ENCODE peak calls at places on chromosome 13, in nine cellular contexts. W is esophagus muscularis mucosa, E is fibroblast of mammary gland, H is esophagus squamous epithelium, V is mucosa of descending colon, I is fibroblast of pulmonary artery, G is heart right ventricle, D is mesothelial cell of epicardium, A is epithelial cell of esophagus. K is an unnamed sample.

GRCh38 chr13:112769615-112770014 is 79.8 kb downstream of the ATP11A start:
- DNase-seq in G (no peak), V (no peak), E (no peak), H (no peak), D (no peak), W (no peak), I (no peak), A (no peak), K (no peak)

GRCh38 chr13:59318320-59318930 is 845.3 kb downstream of the DIAPH3 start:
- DNase-seq in G (peak; percentile 83), I (peak; percentile 79), D (peak; percentile 60), A (peak; percentile 60), V (peak; percentile 54), W (no peak), E (peak; percentile 45), H (no peak), K (peak; percentile 75)

GRCh38 chr13:91326156-91326555 is 21.3 kb upstream of the MIR17HG start:
- DNase-seq in G (no peak), D (no peak), H (no peak), V (no peak), E (no peak), I (peak; percentile 6), A (no peak), W (no peak), K (no peak)

GRCh38 chr13:105597573-105597972 is 937.9 kb downstream of the EFNB2 start:
- DNase-seq in H (no peak), E (no peak), G (no peak), I (no peak), V (no peak), D (no peak), A (peak; percentile 20), W (no peak), K (no peak)

GRCh38 chr13:53694814-53695533 is 666.4 kb downstream of the OLFM4 start:
- DNase-seq in I (no peak), W (no peak), D (no peak), V (no peak), H (no peak), A (no peak), G (no peak), E (no peak), K (no peak)

GRCh38 chr13:77328819-77329132 is 1.9 kb upstream of the MYCBP2 start:
- DNase-seq in E (no peak), A (no peak), D (no peak), H (no peak), I (no peak), G (no peak), V (no peak), W (no peak), K (no peak)

GRCh38 chr13:93235258-93236015 is 8.8 kb downstream of the GPC6 start:
- DNase-seq in I (peak; percentile 40), H (no peak), W (no peak), E (peak; percentile 88), D (no peak), G (no peak), V (no peak), A (peak; percentile 34), K (no peak)

GRCh38 chr13:108463365-108463764 is 166.0 kb upstream of the MYO16 start:
- DNase-seq in D (no peak), V (no peak), G (no peak), I (peak; percentile 94), W (no peak), E (peak; percentile 91), H (no peak), A (peak; percentile 93), K (no peak)

GRCh38 chr13:111225184-111225583 is 95.3 kb upstream of the TEX29 start:
- DNase-seq in G (no peak), D (no peak), H (no peak), E (no peak), W (no peak), I (no peak), V (no peak), A (no peak), K (no peak)

GRCh38 chr13:97384366-97384765 is 49.6 kb upstream of the RAP2A start:
- DNase-seq in H (no peak), V (no peak), A (no peak), E (no peak), D (no peak), G (no peak), I (no peak), W (no peak), K (no peak)

GRCh38 chr13:90105881-90106496 is 1241.5 kb upstream of the MIR17HG start:
- DNase-seq in H (no peak), A (peak; percentile 69), I (peak; percentile 77), E (peak; percentile 7), V (no peak), D (no peak), G (no peak), W (no peak), K (no peak)

GRCh38 chr13:84870190-84870589 is 929.0 kb downstream of the SLITRK6 start:
- DNase-seq in H (no peak), W (no peak), A (no peak), I (no peak), G (no peak), E (peak; percentile 1), D (no peak), V (no peak), K (no peak)
- TF ChIP-seq CTCF in H (no peak), W (no peak), A (peak; percentile 12), I (peak; percentile 7), G (no peak), E (peak; percentile 13), D (no peak), V (no peak), K (no peak)

GRCh38 chr13:80334582-80335260 is 6.2 kb downstream of the SPRY2 start:
- DNase-seq in I (peak; percentile 50), W (no peak), E (peak; percentile 72), A (peak; percentile 52), H (no peak), V (no peak), D (no peak), G (no peak), K (no peak)
- TF ChIP-seq CTCF in I (peak; percentile 11), W (no peak), E (no peak), A (no peak), H (no peak), V (no peak), D (no peak), G (no peak), K (no peak)

GRCh38 chr13:20193142-20193923 is 595 bp upstream of the GJB2 start:
- DNase-seq in W (peak; percentile 88), V (peak; percentile 31), D (no peak), H (no peak), E (no peak), I (no peak), G (no peak), A (no peak), K (no peak)

GRCh38 chr13:20192470-20193141 is at the start of gene GJB2:
- DNase-seq in G (no peak), V (peak; percentile 81), H (no peak), D (no peak), I (no peak), A (peak; percentile 65), W (no peak), E (peak; percentile 18), K (no peak)

GRCh38 chr13:20190481-20191310 is 2.0 kb downstream of the GJB2 start:
- DNase-seq in H (no peak), V (no peak), I (peak; percentile 71), D (no peak), E (peak; percentile 94), A (peak; percentile 81), W (peak; percentile 77), G (no peak), K (no peak)

GRCh38 chr13:20191311-20191901 is 1.3 kb downstream of the GJB2 start:
- DNase-seq in D (no peak), V (peak; percentile 86), A (no peak), W (peak; percentile 78), E (peak; percentile 83), I (no peak), H (no peak), G (no peak), K (no peak)

DNA sequence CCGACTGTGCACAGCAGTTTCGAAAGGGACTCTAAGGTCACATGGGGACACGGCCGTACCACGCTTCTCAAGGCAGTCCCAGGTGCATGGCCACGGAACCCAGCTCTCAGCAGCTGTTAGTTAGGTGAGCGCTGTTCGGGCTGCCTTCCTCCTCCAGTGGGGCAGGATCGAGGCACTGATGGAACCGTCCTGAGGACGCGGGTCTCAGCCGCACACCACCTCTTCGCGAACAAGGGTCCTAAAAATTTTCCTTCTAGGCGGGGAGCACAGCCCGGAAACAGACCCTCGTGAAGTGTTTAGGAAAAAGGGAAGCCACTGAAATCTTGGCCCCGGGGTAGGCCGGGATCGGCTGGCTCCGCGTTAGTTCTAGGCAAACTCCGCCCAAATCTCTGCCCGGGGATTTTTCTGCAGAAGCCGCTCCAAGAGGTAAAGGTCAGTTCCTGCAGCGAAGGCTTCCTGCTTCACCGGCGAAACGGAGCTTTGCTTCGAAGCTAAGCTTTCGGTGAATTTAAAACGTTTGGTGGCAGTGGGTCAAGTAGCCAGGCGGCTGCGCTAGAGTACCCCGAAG is 752 bp downstream of the GJB2 start:
- DNase-seq in G (no peak), A (peak; percentile 42), V (peak; percentile 64), W (peak; percentile 80), I (no peak), H (no peak), D (no peak), E (peak; percentile 32), K (no peak)
- TF ChIP-seq CTCF in G (no peak), A (no peak), V (no peak), W (no peak), I (no peak), H (no peak), D (no peak), E (no peak), K (no peak)

GRCh38 chr13:101695870-101696516 is 243.5 kb downstream of the ITGBL1 start:
- DNase-seq in I (no peak), H (no peak), G (peak; percentile 18), E (peak; percentile 66), V (no peak), W (no peak), A (no peak), D (no peak), K (no peak)

GRCh38 chr13:101700598-101700997 is 248.1 kb downstream of the ITGBL1 start:
- DNase-seq in H (no peak), V (no peak), A (no peak), G (peak; percentile 23), D (no peak), E (peak; percentile 84), I (peak; percentile 52), W (no peak), K (no peak)

GRCh38 chr13:101703838-101704237 is 251.4 kb downstream of the ITGBL1 start:
- DNase-seq in A (no peak), E (no peak), H (no peak), V (no peak), G (no peak), W (no peak), D (no peak), I (no peak), K (no peak)

GRCh38 chr13:101703081-101703480 is 250.6 kb downstream of the ITGBL1 start:
- DNase-seq in V (no peak), W (no peak), G (no peak), E (no peak), D (no peak), A (no peak), H (no peak), I (no peak), K (no peak)

DNA sequence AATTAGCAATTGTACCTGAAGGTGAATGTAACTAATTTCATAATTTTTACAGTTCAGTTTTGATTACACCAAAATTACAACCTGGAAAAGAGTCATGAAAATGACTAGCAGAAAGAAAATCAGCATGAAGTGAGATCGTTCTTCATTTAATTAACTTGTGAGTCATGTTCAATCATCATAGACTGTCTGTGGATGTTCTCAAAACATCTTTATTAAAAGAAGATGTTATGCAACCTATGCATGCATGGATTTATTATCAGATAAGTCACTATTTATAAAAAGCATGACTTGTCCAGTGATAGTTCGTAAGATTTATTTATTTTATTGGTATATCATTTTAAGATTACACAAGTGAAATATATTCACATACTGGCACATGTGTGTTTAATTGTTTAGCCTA is 245.9 kb downstream of the ITGBL1 start:
- DNase-seq in H (no peak), A (peak; percentile 23), E (peak; percentile 81), W (no peak), G (no peak), V (no peak), D (no peak), I (no peak), K (no peak)
- TF ChIP-seq CTCF in H (no peak), A (no peak), E (no peak), W (no peak), G (no peak), V (no peak), D (no peak), I (no peak), K (no peak)